ENCODE peak calls at places on chromosomes 12 and 14, in seven cellular contexts. Y is CD8-positive, alpha-beta T cell; L is endodermal cell; I is Peyer's patch; E is upper lobe of right lung; M is lower lobe of right lung; S is heart right ventricle. D is an unnamed sample.

GRCh38 chr12:67943295-67943892 is 45.9 kb upstream of the IFNG-AS1 start:
- DNase-seq in Y (peak; percentile 69), L (peak; percentile 87), I (peak; percentile 88), E (no peak), M (no peak), S (no peak), D (peak; percentile 86)

GRCh38 chr12:32309811-32310755 is 89.3 kb upstream of the FGD4 start:
- DNase-seq in Y (no peak), L (no peak), I (no peak), E (no peak), M (no peak), S (no peak), D (peak; percentile 31)

GRCh38 chr14:102760485-102761193 is 16.6 kb upstream of the TRAF3 start:
- DNase-seq in Y (no peak), L (peak; percentile 70), I (no peak), E (no peak), M (no peak), S (no peak), D (no peak)

GRCh38 chr12:76308866-76309265 is 39.3 kb downstream of the BBS10 start:
- DNase-seq in Y (no peak), L (no peak), I (no peak), E (no peak), M (no peak), S (no peak), D (no peak)

GRCh38 chr14:76955575-76956252 is 72.8 kb downstream of the IRF2BPL start:
- DNase-seq in Y (peak; percentile 62), L (peak; percentile 84), I (peak; percentile 62), E (no peak), M (no peak), S (no peak), D (peak; percentile 44)

GRCh38 chr12:85273411-85274075 is 6.5 kb upstream of the ALX1 start:
- DNase-seq in Y (no peak), L (peak; percentile 80), I (no peak), E (peak; percentile 55), M (no peak), S (no peak), D (no peak)

GRCh38 chr12:131457331-131458047 is 253.4 kb upstream of the SFSWAP start:
- DNase-seq in Y (no peak), L (no peak), I (no peak), E (peak; percentile 54), M (no peak), S (no peak), D (no peak)

GRCh38 chr12:1845427-1845826 is 25.1 kb downstream of the LRTM2 start:
- DNase-seq in Y (no peak), L (peak; percentile 47), I (no peak), E (peak; percentile 51), M (peak; percentile 30), S (no peak), D (no peak)

GRCh38 chr12:89733579-89734201 is 25.1 kb upstream of the ATP2B1 start:
- DNase-seq in Y (no peak), L (no peak), I (no peak), E (no peak), M (no peak), S (no peak), D (no peak)

GRCh38 chr12:127108360-127109215 is 1158.4 kb upstream of the TMEM132C start:
- DNase-seq in Y (peak; percentile 32), L (peak; percentile 92), I (peak; percentile 68), E (peak; percentile 68), M (peak; percentile 63), S (peak; percentile 40), D (peak; percentile 58)

GRCh38 chr14:89779707-89780106 is 174.8 kb downstream of the EFCAB11 start:
- DNase-seq in Y (no peak), L (peak; percentile 75), I (no peak), E (no peak), M (no peak), S (no peak), D (no peak)

GRCh38 chr14:102491366-102491765 is 18.2 kb downstream of the ANKRD9 start:
- DNase-seq in Y (no peak), L (peak; percentile 32), I (no peak), E (no peak), M (no peak), S (no peak), D (no peak)

GRCh38 chr12:13368431-13368830 is 171.9 kb downstream of the EMP1 start:
- DNase-seq in Y (no peak), L (peak; percentile 50), I (no peak), E (no peak), M (no peak), S (no peak), D (no peak)
- H3K27ac ChIP-seq in Y (no peak overlapping the region), L (no peak overlapping the region), I (no peak overlapping the region), E (no peak overlapping the region), M (no peak overlapping the region), S (no peak overlapping the region), D (no peak overlapping the region)

DNA sequence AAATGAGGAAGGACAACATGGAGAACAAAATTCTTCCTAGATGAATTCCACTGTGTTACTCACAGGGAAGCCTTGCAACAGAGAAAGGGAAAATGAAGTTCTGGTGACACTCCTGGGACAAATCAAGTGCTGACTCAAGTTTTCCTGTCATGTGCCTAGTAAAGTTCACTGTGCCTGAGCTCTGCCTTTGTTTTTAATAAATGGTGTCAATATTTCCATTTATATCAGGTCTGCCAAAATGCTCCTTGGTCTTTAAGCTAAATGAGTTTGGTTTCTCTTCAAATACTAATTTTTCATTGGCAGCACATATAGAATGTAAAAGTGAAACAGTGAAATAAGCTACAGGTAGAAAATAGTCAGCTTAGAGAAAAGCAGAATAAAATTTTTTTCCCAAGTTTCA is 33.0 kb downstream of the HIGD1C start:
- DNase-seq in Y (no peak), L (no peak), I (no peak), E (no peak), M (no peak), S (no peak), D (peak; percentile 27)
- TF ChIP-seq CTCF in Y (no peak), L (no peak), I (no peak), E (no peak), M (no peak), S (no peak), D (no peak)

DNA sequence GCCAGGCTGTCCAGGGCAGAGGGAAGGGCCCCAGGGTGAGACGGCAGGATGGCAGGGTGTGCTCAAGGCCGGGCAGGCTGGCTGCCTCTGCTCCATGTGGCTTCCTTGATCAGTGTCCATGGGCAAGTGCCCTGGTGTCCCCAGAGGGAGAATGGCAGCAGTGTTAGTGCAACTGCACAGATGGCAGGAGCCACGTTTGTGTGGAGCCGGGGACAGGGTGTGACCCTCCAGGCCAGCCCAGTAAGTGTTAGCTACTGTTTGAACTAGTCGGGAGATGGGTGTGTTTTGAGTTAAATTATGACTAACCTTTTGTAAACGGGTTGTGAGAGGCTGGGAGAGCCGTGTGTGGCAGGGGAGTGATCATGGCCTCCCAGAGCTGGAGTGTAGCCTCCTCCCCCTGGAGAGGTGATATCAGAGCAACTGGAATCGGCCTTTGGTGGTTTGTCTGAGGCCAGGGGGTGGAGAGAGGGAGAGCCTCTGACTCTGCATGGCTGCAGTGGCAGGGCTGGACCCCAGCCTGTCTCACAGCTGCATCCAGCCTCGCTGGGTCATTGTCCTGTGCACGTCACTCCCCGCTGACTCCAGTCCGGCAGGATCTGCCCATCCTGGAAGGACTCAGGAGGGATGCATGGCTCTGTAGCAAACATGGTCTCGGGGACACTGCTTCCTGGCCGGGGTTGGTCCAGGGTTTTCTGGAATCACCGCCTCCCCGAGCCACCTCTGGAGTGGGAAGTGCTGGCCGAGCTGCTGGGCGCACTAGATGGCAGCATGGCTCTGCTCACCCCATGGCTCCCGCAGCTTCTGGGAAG is 27.8 kb downstream of the AACS start:
- DNase-seq in Y (no peak), L (peak; percentile 71), I (peak; percentile 50), E (no peak), M (no peak), S (peak; percentile 42), D (peak; percentile 77)
- H3K36me3 ChIP-seq in Y (peaks cover 13% of the 10 kb centered on the region), L (peaks cover 63% of the 10 kb centered on the region), I (no peaks in the 10 kb centered on the region), E (peaks cover 7% of the 10 kb centered on the region), M (peaks cover 36% of the 10 kb centered on the region), S (peaks cover 4% of the 10 kb centered on the region), D (no peaks in the 10 kb centered on the region)

GRCh38 chr14:34843011-34843554 is 32.1 kb downstream of the BAZ1A start:
- DNase-seq in Y (no peak), L (peak; percentile 44), I (no peak), E (no peak), M (no peak), S (no peak), D (no peak)
- H3K27ac ChIP-seq in Y (no peak overlapping the region), L (no peak overlapping the region), I (no peak overlapping the region), E (peak overlapping the region; percentile 43), M (no peak overlapping the region), S (no peak overlapping the region), D (no peak overlapping the region)

GRCh38 chr12:6570264-6570887 is 2.3 kb upstream of the NOP2 start:
- DNase-seq in Y (peak; percentile 34), L (peak; percentile 95), I (peak; percentile 76), E (peak; percentile 73), M (peak; percentile 61), S (peak; percentile 43), D (peak; percentile 59)

GRCh38 chr12:6567112-6567680 is 895 bp downstream of the NOP2 start:
- DNase-seq in Y (no peak), L (no peak), I (no peak), E (no peak), M (no peak), S (no peak), D (no peak)

GRCh38 chr12:6569312-6569711 is 1.2 kb upstream of the NOP2 start:
- DNase-seq in Y (no peak), L (no peak), I (no peak), E (no peak), M (no peak), S (no peak), D (no peak)

GRCh38 chr12:6569786-6570185 is 1.7 kb upstream of the NOP2 start:
- DNase-seq in Y (no peak), L (no peak), I (no peak), E (no peak), M (no peak), S (no peak), D (no peak)

GRCh38 chr12:6567824-6568617 is at the start of gene NOP2:
- DNase-seq in Y (peak; percentile 85), L (peak; percentile 98), I (peak; percentile 96), E (peak; percentile 97), M (peak; percentile 96), S (peak; percentile 92), D (peak; percentile 94)
- TF ChIP-seq CTCF in Y (no peak), L (peak; percentile 45), I (peak; percentile 3), E (no peak), M (no peak), S (no peak), D (no peak)